ENCODE peak calls at places on chromosomes 6 and 20, in seven cellular contexts. One of them, this sample, is unnamed.

GRCh38 chr6:148323344-148323743 is 19.3 kb upstream of the SASH1 start:
- DNase-seq in ACHN: no peak
- DNase-seq in HepG2: no peak
- DNase-seq in NCI-H146: peak
- DNase-seq in activated CD4-positive, alpha-beta memory T cell treated with anti-CD3 and anti-CD28 coated beads, Interleukin-2, amount 10 ng/mL, durations not matched to agents 7 days and 5 days: no peak
- DNase-seq in fibroblast of the aortic adventitia: no peak
- DNase-seq in AG08395: peak
- DNase-seq in this sample: no peak

GRCh38 chr20:33191484-33191883 is 23.5 kb downstream of the BPIFA2 start:
- DNase-seq in ACHN: no peak
- DNase-seq in HepG2: no peak
- DNase-seq in NCI-H146: no peak
- DNase-seq in activated CD4-positive, alpha-beta memory T cell treated with anti-CD3 and anti-CD28 coated beads, Interleukin-2, amount 10 ng/mL, durations not matched to agents 7 days and 5 days: no peak
- DNase-seq in fibroblast of the aortic adventitia: no peak
- DNase-seq in AG08395: no peak
- DNase-seq in this sample: no peak

GRCh38 chr6:93447874-93448273 is 28.5 kb upstream of the EPHA7 start:
- DNase-seq in ACHN: peak
- DNase-seq in HepG2: no peak
- DNase-seq in NCI-H146: no peak
- DNase-seq in activated CD4-positive, alpha-beta memory T cell treated with anti-CD3 and anti-CD28 coated beads, Interleukin-2, amount 10 ng/mL, durations not matched to agents 7 days and 5 days: no peak
- DNase-seq in fibroblast of the aortic adventitia: no peak
- DNase-seq in AG08395: no peak
- DNase-seq in this sample: no peak

GRCh38 chr6:28922841-28923317 is 906 bp downstream of the TRIM27 start:
- DNase-seq in ACHN: peak
- DNase-seq in HepG2: no peak
- DNase-seq in NCI-H146: peak
- DNase-seq in activated CD4-positive, alpha-beta memory T cell treated with anti-CD3 and anti-CD28 coated beads, Interleukin-2, amount 10 ng/mL, durations not matched to agents 7 days and 5 days: peak
- DNase-seq in fibroblast of the aortic adventitia: peak
- DNase-seq in AG08395: peak
- DNase-seq in this sample: peak

GRCh38 chr6:165804331-165805066 is 141.5 kb upstream of the PDE10A start:
- DNase-seq in ACHN: peak
- DNase-seq in HepG2: no peak
- DNase-seq in NCI-H146: no peak
- DNase-seq in activated CD4-positive, alpha-beta memory T cell treated with anti-CD3 and anti-CD28 coated beads, Interleukin-2, amount 10 ng/mL, durations not matched to agents 7 days and 5 days: no peak
- DNase-seq in fibroblast of the aortic adventitia: peak
- DNase-seq in AG08395: no peak
- DNase-seq in this sample: no peak

GRCh38 chr6:143963158-143963919 is 44.7 kb downstream of the PLAGL1 start:
- DNase-seq in ACHN: no peak
- DNase-seq in HepG2: no peak
- DNase-seq in NCI-H146: no peak
- DNase-seq in activated CD4-positive, alpha-beta memory T cell treated with anti-CD3 and anti-CD28 coated beads, Interleukin-2, amount 10 ng/mL, durations not matched to agents 7 days and 5 days: no peak
- DNase-seq in fibroblast of the aortic adventitia: no peak
- DNase-seq in AG08395: no peak
- DNase-seq in this sample: no peak

GRCh38 chr20:19975436-19975799 is 41.7 kb upstream of the NAA20 start:
- DNase-seq in ACHN: peak
- DNase-seq in HepG2: no peak
- DNase-seq in NCI-H146: peak
- DNase-seq in activated CD4-positive, alpha-beta memory T cell treated with anti-CD3 and anti-CD28 coated beads, Interleukin-2, amount 10 ng/mL, durations not matched to agents 7 days and 5 days: no peak
- DNase-seq in fibroblast of the aortic adventitia: no peak
- DNase-seq in AG08395: peak
- DNase-seq in this sample: no peak

GRCh38 chr6:105733556-105734162 is 330.8 kb upstream of the PREP start:
- DNase-seq in ACHN: peak
- DNase-seq in HepG2: peak
- DNase-seq in NCI-H146: peak
- DNase-seq in activated CD4-positive, alpha-beta memory T cell treated with anti-CD3 and anti-CD28 coated beads, Interleukin-2, amount 10 ng/mL, durations not matched to agents 7 days and 5 days: no peak
- DNase-seq in fibroblast of the aortic adventitia: peak
- DNase-seq in AG08395: peak
- DNase-seq in this sample: no peak

GRCh38 chr20:59010995-59011873 is 4.2 kb upstream of the CTSZ start:
- DNase-seq in ACHN: peak
- DNase-seq in HepG2: peak
- DNase-seq in NCI-H146: no peak
- DNase-seq in activated CD4-positive, alpha-beta memory T cell treated with anti-CD3 and anti-CD28 coated beads, Interleukin-2, amount 10 ng/mL, durations not matched to agents 7 days and 5 days: peak
- DNase-seq in fibroblast of the aortic adventitia: peak
- DNase-seq in AG08395: peak
- DNase-seq in this sample: peak

GRCh38 chr6:137589067-137589848 is 95.1 kb upstream of the OLIG3 start:
- DNase-seq in ACHN: peak
- DNase-seq in HepG2: peak
- DNase-seq in NCI-H146: peak
- DNase-seq in activated CD4-positive, alpha-beta memory T cell treated with anti-CD3 and anti-CD28 coated beads, Interleukin-2, amount 10 ng/mL, durations not matched to agents 7 days and 5 days: peak
- DNase-seq in fibroblast of the aortic adventitia: peak
- DNase-seq in AG08395: peak
- DNase-seq in this sample: peak

GRCh38 chr6:156991971-156992370 is 214.8 kb downstream of the ARID1B start:
- DNase-seq in ACHN: no peak
- DNase-seq in HepG2: peak
- DNase-seq in NCI-H146: peak
- DNase-seq in activated CD4-positive, alpha-beta memory T cell treated with anti-CD3 and anti-CD28 coated beads, Interleukin-2, amount 10 ng/mL, durations not matched to agents 7 days and 5 days: no peak
- DNase-seq in fibroblast of the aortic adventitia: peak
- DNase-seq in AG08395: no peak
- DNase-seq in this sample: no peak

GRCh38 chr6:158763440-158764187 is 55.6 kb downstream of the EZR start:
- DNase-seq in ACHN: no peak
- DNase-seq in HepG2: no peak
- DNase-seq in NCI-H146: no peak
- DNase-seq in activated CD4-positive, alpha-beta memory T cell treated with anti-CD3 and anti-CD28 coated beads, Interleukin-2, amount 10 ng/mL, durations not matched to agents 7 days and 5 days: no peak
- DNase-seq in fibroblast of the aortic adventitia: no peak
- DNase-seq in AG08395: no peak
- DNase-seq in this sample: no peak

GRCh38 chr20:45782890-45783289 is 8.8 kb downstream of the WFDC3 start:
- DNase-seq in ACHN: no peak
- DNase-seq in HepG2: no peak
- DNase-seq in NCI-H146: no peak
- DNase-seq in activated CD4-positive, alpha-beta memory T cell treated with anti-CD3 and anti-CD28 coated beads, Interleukin-2, amount 10 ng/mL, durations not matched to agents 7 days and 5 days: peak
- DNase-seq in fibroblast of the aortic adventitia: no peak
- DNase-seq in AG08395: no peak
- DNase-seq in this sample: no peak

GRCh38 chr6:134626131-134626530 is 308.2 kb upstream of the SGK1 start:
- DNase-seq in ACHN: no peak
- DNase-seq in HepG2: no peak
- DNase-seq in NCI-H146: no peak
- DNase-seq in activated CD4-positive, alpha-beta memory T cell treated with anti-CD3 and anti-CD28 coated beads, Interleukin-2, amount 10 ng/mL, durations not matched to agents 7 days and 5 days: no peak
- DNase-seq in fibroblast of the aortic adventitia: peak
- DNase-seq in AG08395: no peak
- DNase-seq in this sample: no peak

GRCh38 chr6:168742146-168742782 is 301.3 kb downstream of the SMOC2 start:
- DNase-seq in ACHN: no peak
- DNase-seq in HepG2: no peak
- DNase-seq in NCI-H146: no peak
- DNase-seq in activated CD4-positive, alpha-beta memory T cell treated with anti-CD3 and anti-CD28 coated beads, Interleukin-2, amount 10 ng/mL, durations not matched to agents 7 days and 5 days: no peak
- DNase-seq in fibroblast of the aortic adventitia: no peak
- DNase-seq in AG08395: no peak
- DNase-seq in this sample: no peak

GRCh38 chr20:18590163-18590562 is 2.3 kb downstream of the DTD1 start:
- DNase-seq in ACHN: no peak
- DNase-seq in HepG2: no peak
- DNase-seq in NCI-H146: no peak
- DNase-seq in activated CD4-positive, alpha-beta memory T cell treated with anti-CD3 and anti-CD28 coated beads, Interleukin-2, amount 10 ng/mL, durations not matched to agents 7 days and 5 days: no peak
- DNase-seq in fibroblast of the aortic adventitia: no peak
- DNase-seq in AG08395: no peak
- DNase-seq in this sample: no peak

GRCh38 chr6:99092009-99092408 is 144.3 kb upstream of the FBXL4 start:
- DNase-seq in ACHN: no peak
- DNase-seq in HepG2: no peak
- DNase-seq in NCI-H146: no peak
- DNase-seq in activated CD4-positive, alpha-beta memory T cell treated with anti-CD3 and anti-CD28 coated beads, Interleukin-2, amount 10 ng/mL, durations not matched to agents 7 days and 5 days: no peak
- DNase-seq in fibroblast of the aortic adventitia: no peak
- DNase-seq in AG08395: no peak
- DNase-seq in this sample: no peak

GRCh38 chr6:156735751-156736150 is 41.4 kb upstream of the ARID1B start:
- DNase-seq in ACHN: no peak
- DNase-seq in HepG2: no peak
- DNase-seq in NCI-H146: no peak
- DNase-seq in activated CD4-positive, alpha-beta memory T cell treated with anti-CD3 and anti-CD28 coated beads, Interleukin-2, amount 10 ng/mL, durations not matched to agents 7 days and 5 days: no peak
- DNase-seq in fibroblast of the aortic adventitia: no peak
- DNase-seq in AG08395: no peak
- DNase-seq in this sample: no peak

GRCh38 chr6:18748314-18748713 is 361.2 kb downstream of the RNF144B start:
- DNase-seq in ACHN: no peak
- DNase-seq in HepG2: no peak
- DNase-seq in NCI-H146: no peak
- DNase-seq in activated CD4-positive, alpha-beta memory T cell treated with anti-CD3 and anti-CD28 coated beads, Interleukin-2, amount 10 ng/mL, durations not matched to agents 7 days and 5 days: no peak
- DNase-seq in fibroblast of the aortic adventitia: no peak
- DNase-seq in AG08395: no peak
- DNase-seq in this sample: no peak

GRCh38 chr6:42316390-42316970 is 98.8 kb upstream of the MRPS10 start:
- DNase-seq in ACHN: peak
- DNase-seq in HepG2: no peak
- DNase-seq in NCI-H146: no peak
- DNase-seq in activated CD4-positive, alpha-beta memory T cell treated with anti-CD3 and anti-CD28 coated beads, Interleukin-2, amount 10 ng/mL, durations not matched to agents 7 days and 5 days: no peak
- DNase-seq in fibroblast of the aortic adventitia: peak
- DNase-seq in AG08395: no peak
- DNase-seq in this sample: no peak

GRCh38 chr6:56364482-56365313 is 117.3 kb upstream of the COL21A1 start:
- DNase-seq in ACHN: no peak
- DNase-seq in HepG2: no peak
- DNase-seq in NCI-H146: peak
- DNase-seq in activated CD4-positive, alpha-beta memory T cell treated with anti-CD3 and anti-CD28 coated beads, Interleukin-2, amount 10 ng/mL, durations not matched to agents 7 days and 5 days: no peak
- DNase-seq in fibroblast of the aortic adventitia: peak
- DNase-seq in AG08395: peak
- DNase-seq in this sample: no peak

GRCh38 chr20:8722277-8722928 is 346.5 kb upstream of the PLCB4 start:
- DNase-seq in ACHN: peak
- DNase-seq in HepG2: peak
- DNase-seq in NCI-H146: peak
- DNase-seq in activated CD4-positive, alpha-beta memory T cell treated with anti-CD3 and anti-CD28 coated beads, Interleukin-2, amount 10 ng/mL, durations not matched to agents 7 days and 5 days: peak
- DNase-seq in fibroblast of the aortic adventitia: peak
- DNase-seq in AG08395: peak
- DNase-seq in this sample: peak

GRCh38 chr20:51667002-51667408 is 101.2 kb downstream of the ATP9A start:
- DNase-seq in ACHN: no peak
- DNase-seq in HepG2: no peak
- DNase-seq in NCI-H146: no peak
- DNase-seq in activated CD4-positive, alpha-beta memory T cell treated with anti-CD3 and anti-CD28 coated beads, Interleukin-2, amount 10 ng/mL, durations not matched to agents 7 days and 5 days: no peak
- DNase-seq in fibroblast of the aortic adventitia: no peak
- DNase-seq in AG08395: no peak
- DNase-seq in this sample: no peak

GRCh38 chr20:7193681-7194080 is 426.2 kb downstream of the BMP2 start:
- DNase-seq in ACHN: no peak
- DNase-seq in HepG2: no peak
- DNase-seq in NCI-H146: no peak
- DNase-seq in activated CD4-positive, alpha-beta memory T cell treated with anti-CD3 and anti-CD28 coated beads, Interleukin-2, amount 10 ng/mL, durations not matched to agents 7 days and 5 days: no peak
- DNase-seq in fibroblast of the aortic adventitia: no peak
- DNase-seq in AG08395: no peak
- DNase-seq in this sample: no peak

GRCh38 chr6:139522471-139523220 is 148.2 kb upstream of the CITED2 start:
- DNase-seq in ACHN: no peak
- DNase-seq in HepG2: no peak
- DNase-seq in NCI-H146: no peak
- DNase-seq in activated CD4-positive, alpha-beta memory T cell treated with anti-CD3 and anti-CD28 coated beads, Interleukin-2, amount 10 ng/mL, durations not matched to agents 7 days and 5 days: no peak
- DNase-seq in fibroblast of the aortic adventitia: peak
- DNase-seq in AG08395: peak
- DNase-seq in this sample: no peak

GRCh38 chr6:136647363-136647763 is 97.1 kb upstream of the MAP7 start:
- DNase-seq in ACHN: peak
- DNase-seq in HepG2: no peak
- DNase-seq in NCI-H146: no peak
- DNase-seq in activated CD4-positive, alpha-beta memory T cell treated with anti-CD3 and anti-CD28 coated beads, Interleukin-2, amount 10 ng/mL, durations not matched to agents 7 days and 5 days: peak
- DNase-seq in fibroblast of the aortic adventitia: peak
- DNase-seq in AG08395: peak
- DNase-seq in this sample: no peak

GRCh38 chr6:1094306-1094705 is 217.6 kb upstream of the FOXQ1 start:
- DNase-seq in ACHN: no peak
- DNase-seq in HepG2: no peak
- DNase-seq in NCI-H146: no peak
- DNase-seq in activated CD4-positive, alpha-beta memory T cell treated with anti-CD3 and anti-CD28 coated beads, Interleukin-2, amount 10 ng/mL, durations not matched to agents 7 days and 5 days: no peak
- DNase-seq in fibroblast of the aortic adventitia: peak
- DNase-seq in AG08395: peak
- DNase-seq in this sample: no peak

GRCh38 chr6:7615611-7616383 is 25.8 kb downstream of the SNRNP48 start:
- DNase-seq in ACHN: peak
- DNase-seq in HepG2: peak
- DNase-seq in NCI-H146: peak
- DNase-seq in activated CD4-positive, alpha-beta memory T cell treated with anti-CD3 and anti-CD28 coated beads, Interleukin-2, amount 10 ng/mL, durations not matched to agents 7 days and 5 days: peak
- DNase-seq in fibroblast of the aortic adventitia: peak
- DNase-seq in AG08395: peak
- DNase-seq in this sample: peak

GRCh38 chr6:17505767-17506280 is 94.3 kb upstream of the FAM8A1 start:
- DNase-seq in ACHN: no peak
- DNase-seq in HepG2: no peak
- DNase-seq in NCI-H146: no peak
- DNase-seq in activated CD4-positive, alpha-beta memory T cell treated with anti-CD3 and anti-CD28 coated beads, Interleukin-2, amount 10 ng/mL, durations not matched to agents 7 days and 5 days: no peak
- DNase-seq in fibroblast of the aortic adventitia: no peak
- DNase-seq in AG08395: peak
- DNase-seq in this sample: no peak

GRCh38 chr6:3359091-3359752 is 97.6 kb downstream of the SLC22A23 start:
- DNase-seq in ACHN: no peak
- DNase-seq in HepG2: no peak
- DNase-seq in NCI-H146: no peak
- DNase-seq in activated CD4-positive, alpha-beta memory T cell treated with anti-CD3 and anti-CD28 coated beads, Interleukin-2, amount 10 ng/mL, durations not matched to agents 7 days and 5 days: no peak
- DNase-seq in fibroblast of the aortic adventitia: no peak
- DNase-seq in AG08395: peak
- DNase-seq in this sample: no peak

GRCh38 chr6:167879612-167880011 is 52.9 kb downstream of the AFDN start:
- DNase-seq in ACHN: no peak
- DNase-seq in HepG2: no peak
- DNase-seq in NCI-H146: no peak
- DNase-seq in activated CD4-positive, alpha-beta memory T cell treated with anti-CD3 and anti-CD28 coated beads, Interleukin-2, amount 10 ng/mL, durations not matched to agents 7 days and 5 days: no peak
- DNase-seq in fibroblast of the aortic adventitia: no peak
- DNase-seq in AG08395: no peak
- DNase-seq in this sample: no peak

GRCh38 chr6:8642131-8642530 is 206.8 kb upstream of the SLC35B3 start:
- DNase-seq in ACHN: no peak
- DNase-seq in HepG2: no peak
- DNase-seq in NCI-H146: no peak
- DNase-seq in activated CD4-positive, alpha-beta memory T cell treated with anti-CD3 and anti-CD28 coated beads, Interleukin-2, amount 10 ng/mL, durations not matched to agents 7 days and 5 days: no peak
- DNase-seq in fibroblast of the aortic adventitia: no peak
- DNase-seq in AG08395: no peak
- DNase-seq in this sample: no peak

GRCh38 chr20:31860431-31861345 is 9.6 kb downstream of the DUSP15 start:
- DNase-seq in ACHN: peak
- DNase-seq in HepG2: no peak
- DNase-seq in NCI-H146: peak
- DNase-seq in activated CD4-positive, alpha-beta memory T cell treated with anti-CD3 and anti-CD28 coated beads, Interleukin-2, amount 10 ng/mL, durations not matched to agents 7 days and 5 days: no peak
- DNase-seq in fibroblast of the aortic adventitia: peak
- DNase-seq in AG08395: peak
- DNase-seq in this sample: no peak

GRCh38 chr20:4471221-4471620 is 250.5 kb upstream of the PRND start:
- DNase-seq in ACHN: no peak
- DNase-seq in HepG2: no peak
- DNase-seq in NCI-H146: no peak
- DNase-seq in activated CD4-positive, alpha-beta memory T cell treated with anti-CD3 and anti-CD28 coated beads, Interleukin-2, amount 10 ng/mL, durations not matched to agents 7 days and 5 days: no peak
- DNase-seq in fibroblast of the aortic adventitia: peak
- DNase-seq in AG08395: peak
- DNase-seq in this sample: no peak

GRCh38 chr6:83847179-83847578 is 6.0 kb upstream of the RIPPLY2 start:
- DNase-seq in ACHN: no peak
- DNase-seq in HepG2: no peak
- DNase-seq in NCI-H146: no peak
- DNase-seq in activated CD4-positive, alpha-beta memory T cell treated with anti-CD3 and anti-CD28 coated beads, Interleukin-2, amount 10 ng/mL, durations not matched to agents 7 days and 5 days: no peak
- DNase-seq in fibroblast of the aortic adventitia: no peak
- DNase-seq in AG08395: no peak
- DNase-seq in this sample: no peak

GRCh38 chr20:3887870-3888614 is 1.1 kb upstream of the PANK2 start:
- DNase-seq in ACHN: peak
- DNase-seq in HepG2: no peak
- DNase-seq in NCI-H146: peak
- DNase-seq in activated CD4-positive, alpha-beta memory T cell treated with anti-CD3 and anti-CD28 coated beads, Interleukin-2, amount 10 ng/mL, durations not matched to agents 7 days and 5 days: no peak
- DNase-seq in fibroblast of the aortic adventitia: no peak
- DNase-seq in AG08395: peak
- DNase-seq in this sample: no peak

GRCh38 chr20:6660441-6660840 is 107.0 kb upstream of the BMP2 start:
- DNase-seq in ACHN: no peak
- DNase-seq in HepG2: no peak
- DNase-seq in NCI-H146: no peak
- DNase-seq in activated CD4-positive, alpha-beta memory T cell treated with anti-CD3 and anti-CD28 coated beads, Interleukin-2, amount 10 ng/mL, durations not matched to agents 7 days and 5 days: no peak
- DNase-seq in fibroblast of the aortic adventitia: no peak
- DNase-seq in AG08395: no peak
- DNase-seq in this sample: no peak

GRCh38 chr6:44115866-44116265 is 11.4 kb downstream of the MRPL14 start:
- DNase-seq in ACHN: peak
- DNase-seq in HepG2: no peak
- DNase-seq in NCI-H146: no peak
- DNase-seq in activated CD4-positive, alpha-beta memory T cell treated with anti-CD3 and anti-CD28 coated beads, Interleukin-2, amount 10 ng/mL, durations not matched to agents 7 days and 5 days: no peak
- DNase-seq in fibroblast of the aortic adventitia: no peak
- DNase-seq in AG08395: no peak
- DNase-seq in this sample: no peak

This sample was measured in DND-41.